ENCODE peak calls at places on chromosomes 5 and 9, in eight cellular contexts. T is osteoblast, F is epithelial cell of prostate, C is IMR-90, E is A549, D is heart right ventricle, G is upper lobe of right lung, U is mammary epithelial cell. M is an unnamed sample.

GRCh38 chr9:78235771-78236510 is at the start of gene CEP78:
- DNase-seq in T (peak), F (peak), C (peak), E (peak), D (peak), G (peak), U (peak), M (peak)

GRCh38 chr5:173881811-173882575 is 6.2 kb upstream of the CPEB4 start:
- DNase-seq in T (no peak), F (no peak), C (peak), E (no peak), D (no peak), G (no peak), U (peak), M (no peak)

GRCh38 chr9:20191239-20191840 is 402.5 kb upstream of the SLC24A2 start:
- DNase-seq in T (peak), F (no peak), C (no peak), E (peak), D (no peak), G (no peak), U (no peak), M (no peak)

GRCh38 chr5:143309661-143310431 is 93.6 kb downstream of the NR3C1 start:
- DNase-seq in T (peak), F (no peak), C (peak), E (no peak), D (no peak), G (no peak), U (peak), M (no peak)

GRCh38 chr9:80218336-80218735 is 646.6 kb downstream of the TLE4 start:
- DNase-seq in T (no peak), F (no peak), C (no peak), E (no peak), D (no peak), G (no peak), U (no peak), M (no peak)

GRCh38 chr9:69342769-69343168 is 17.8 kb downstream of the ENTREP1 start:
- DNase-seq in T (no peak), F (no peak), C (no peak), E (no peak), D (no peak), G (no peak), U (peak), M (no peak)

GRCh38 chr5:65121880-65122436 is 353.2 kb downstream of the CWC27 start:
- DNase-seq in T (peak), F (no peak), C (peak), E (no peak), D (no peak), G (no peak), U (peak), M (no peak)

GRCh38 chr9:73133042-73133651 is 18.5 kb upstream of the ANXA1 start:
- DNase-seq in T (no peak), F (no peak), C (no peak), E (no peak), D (no peak), G (no peak), U (no peak), M (no peak)

GRCh38 chr5:177089146-177089545 is 2.4 kb downstream of the FGFR4 start:
- DNase-seq in T (no peak), F (no peak), C (no peak), E (no peak), D (peak), G (no peak), U (no peak), M (no peak)
- H3K27ac ChIP-seq in T (no peak), F (no peak), C (no peak), E (no peak), D (no peak), G (peak), U (no peak), M (no peak)

GRCh38 chr5:33480876-33481275 is 40.1 kb downstream of the TARS1 start:
- DNase-seq in T (no peak), F (no peak), C (no peak), E (no peak), D (no peak), G (no peak), U (no peak), M (no peak)
- H3K27ac ChIP-seq in T (no peak), F (no peak), C (no peak), E (no peak), D (no peak), G (no peak), U (no peak), M (no peak)

GRCh38 chr5:149521739-149522373 is 29.4 kb downstream of the CSNK1A1 start:
- DNase-seq in T (no peak), F (no peak), C (no peak), E (no peak), D (no peak), G (no peak), U (no peak), M (no peak)
- H3K27ac ChIP-seq in T (no peak), F (no peak), C (no peak), E (no peak), D (no peak), G (no peak), U (no peak), M (peak)

GRCh38 chr9:127349483-127350127 is 47.4 kb upstream of the SLC2A8 start:
- DNase-seq in T (no peak), F (no peak), C (no peak), E (no peak), D (no peak), G (no peak), U (no peak), M (no peak)
- H3K27ac ChIP-seq in T (no peak), F (no peak), C (no peak), E (no peak), D (no peak), G (no peak), U (no peak), M (no peak)

DNA sequence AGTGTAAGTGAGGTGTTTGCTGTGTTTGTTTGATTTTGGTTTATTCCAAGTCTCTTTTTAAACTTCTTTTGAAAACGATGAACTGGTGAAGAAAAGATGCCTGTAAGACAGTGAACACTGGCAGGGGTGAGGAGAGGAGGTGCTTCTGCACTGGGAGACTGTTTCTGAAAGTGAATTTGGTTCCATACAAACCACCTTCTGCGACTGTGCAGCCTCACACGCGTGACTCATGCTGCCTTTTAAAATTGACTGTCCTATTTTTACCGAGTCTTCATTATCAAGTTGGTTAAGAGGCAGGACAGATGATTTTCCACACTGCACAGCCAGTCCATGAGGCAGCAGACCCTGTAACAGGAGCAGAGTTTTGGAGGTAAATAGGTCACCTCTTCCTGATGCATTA is 340.6 kb downstream of the MTRR start:
- DNase-seq in T (no peak), F (no peak), C (no peak), E (no peak), D (no peak), G (no peak), U (no peak), M (no peak)
- H3K27ac ChIP-seq in T (no peak), F (no peak), C (no peak), E (no peak), D (no peak), G (no peak), U (no peak), M (no peak)

M was measured in substantia nigra.